ENCODE peak calls at places on chromosomes 6 and 20, in four cellular contexts. One of them, this sample, is unnamed.

GRCh38 chr6:170108456-170108855 is 182.4 kb downstream of the DLL1 start:
- DNase-seq in CD8-positive, alpha-beta T cell: peak
- DNase-seq in GM23248: no peak
- DNase-seq in A549: no peak
- DNase-seq in this sample: no peak

GRCh38 chr20:47481330-47482216 is 20.1 kb upstream of the NCOA3 start:
- DNase-seq in CD8-positive, alpha-beta T cell: no peak
- DNase-seq in GM23248: no peak
- DNase-seq in A549: no peak
- DNase-seq in this sample: no peak

GRCh38 chr6:169428532-169428931 is 174.9 kb upstream of the THBS2 start:
- DNase-seq in CD8-positive, alpha-beta T cell: no peak
- DNase-seq in GM23248: peak
- DNase-seq in A549: no peak
- DNase-seq in this sample: no peak

GRCh38 chr20:13816757-13817156 is 31.9 kb downstream of the NDUFAF5 start:
- DNase-seq in CD8-positive, alpha-beta T cell: no peak
- DNase-seq in GM23248: no peak
- DNase-seq in A549: no peak
- DNase-seq in this sample: no peak

GRCh38 chr20:61434361-61434781 is 182.3 kb downstream of the CDH4 start:
- DNase-seq in CD8-positive, alpha-beta T cell: no peak
- DNase-seq in GM23248: peak
- DNase-seq in A549: no peak
- DNase-seq in this sample: no peak

GRCh38 chr6:166551797-166552495 is 34.5 kb downstream of the RAMACL start:
- DNase-seq in CD8-positive, alpha-beta T cell: no peak
- DNase-seq in GM23248: no peak
- DNase-seq in A549: no peak
- DNase-seq in this sample: no peak

GRCh38 chr6:36595168-36595818 is 1.1 kb downstream of the SRSF3 start:
- DNase-seq in CD8-positive, alpha-beta T cell: no peak
- DNase-seq in GM23248: peak
- DNase-seq in A549: peak
- DNase-seq in this sample: peak

GRCh38 chr6:19757036-19757435 is 80.1 kb upstream of the ID4 start:
- DNase-seq in CD8-positive, alpha-beta T cell: no peak
- DNase-seq in GM23248: peak
- DNase-seq in A549: no peak
- DNase-seq in this sample: no peak

GRCh38 chr6:68226460-68226859 is 408.6 kb upstream of the ADGRB3 start:
- DNase-seq in CD8-positive, alpha-beta T cell: no peak
- DNase-seq in GM23248: no peak
- DNase-seq in A549: no peak
- DNase-seq in this sample: no peak

GRCh38 chr6:1027795-1028569 is 283.9 kb upstream of the FOXQ1 start:
- DNase-seq in CD8-positive, alpha-beta T cell: no peak
- DNase-seq in GM23248: peak
- DNase-seq in A549: no peak
- DNase-seq in this sample: no peak

GRCh38 chr6:131600696-131601095 is 27.3 kb downstream of the MED23 start:
- DNase-seq in CD8-positive, alpha-beta T cell: no peak
- DNase-seq in GM23248: no peak
- DNase-seq in A549: no peak
- DNase-seq in this sample: no peak

This sample was measured in naive B cell.